ENCODE peak calls at places on chromosome 4, in seven cellular contexts. One of them, this sample, is unnamed.

GRCh38 chr4:188534917-188535316 is 395.7 kb downstream of the TRIML1 start:
- DNase-seq in heart right ventricle: no peak
- DNase-seq in psoas muscle: no peak
- DNase-seq in prostate gland: no peak
- DNase-seq in A549: no peak
- DNase-seq in GM06990: no peak
- DNase-seq in CD8-positive, alpha-beta T cell: no peak
- DNase-seq in this sample: no peak

GRCh38 chr4:93203708-93204107 is 624.8 kb upstream of the ATOH1 start:
- DNase-seq in GM06990: no peak
- DNase-seq in psoas muscle: no peak
- DNase-seq in prostate gland: no peak
- DNase-seq in A549: no peak
- DNase-seq in heart right ventricle: no peak
- DNase-seq in CD8-positive, alpha-beta T cell: no peak
- DNase-seq in this sample: no peak

GRCh38 chr4:68218044-68218443 is 27.4 kb downstream of the TMPRSS11B start:
- DNase-seq in heart right ventricle: no peak
- DNase-seq in prostate gland: no peak
- DNase-seq in CD8-positive, alpha-beta T cell: no peak
- DNase-seq in GM06990: no peak
- DNase-seq in A549: no peak
- DNase-seq in psoas muscle: no peak
- DNase-seq in this sample: no peak

GRCh38 chr4:15906024-15906443 is 32.5 kb downstream of the FGFBP1 start:
- DNase-seq in prostate gland: peak
- DNase-seq in A549: peak
- DNase-seq in GM06990: no peak
- DNase-seq in CD8-positive, alpha-beta T cell: no peak
- DNase-seq in psoas muscle: no peak
- DNase-seq in heart right ventricle: no peak
- DNase-seq in this sample: no peak

GRCh38 chr4:103137446-103137827 is 37.8 kb upstream of the BDH2 start:
- DNase-seq in CD8-positive, alpha-beta T cell: no peak
- DNase-seq in prostate gland: no peak
- DNase-seq in heart right ventricle: no peak
- DNase-seq in GM06990: no peak
- DNase-seq in A549: no peak
- DNase-seq in psoas muscle: no peak
- DNase-seq in this sample: no peak

GRCh38 chr4:141807501-141807900 is 171.1 kb downstream of the IL15 start:
- DNase-seq in prostate gland: no peak
- DNase-seq in heart right ventricle: no peak
- DNase-seq in psoas muscle: no peak
- DNase-seq in A549: no peak
- DNase-seq in CD8-positive, alpha-beta T cell: no peak
- DNase-seq in GM06990: no peak
- DNase-seq in this sample: no peak

GRCh38 chr4:89797117-89797516 is 39.8 kb downstream of the SNCA start:
- DNase-seq in CD8-positive, alpha-beta T cell: no peak
- DNase-seq in prostate gland: no peak
- DNase-seq in A549: no peak
- DNase-seq in GM06990: no peak
- DNase-seq in heart right ventricle: no peak
- DNase-seq in psoas muscle: no peak
- DNase-seq in this sample: no peak

GRCh38 chr4:186029731-186030421 is 39.1 kb upstream of the TLR3 start:
- DNase-seq in heart right ventricle: peak
- DNase-seq in prostate gland: peak
- DNase-seq in A549: no peak
- DNase-seq in psoas muscle: peak
- DNase-seq in GM06990: no peak
- DNase-seq in CD8-positive, alpha-beta T cell: no peak
- DNase-seq in this sample: no peak

GRCh38 chr4:47519239-47519883 is 34.3 kb downstream of the ATP10D start:
- DNase-seq in A549: no peak
- DNase-seq in heart right ventricle: no peak
- DNase-seq in CD8-positive, alpha-beta T cell: no peak
- DNase-seq in GM06990: peak
- DNase-seq in psoas muscle: no peak
- DNase-seq in prostate gland: no peak
- DNase-seq in this sample: peak

GRCh38 chr4:111879539-111879938 is 265.7 kb upstream of the FAM241A start:
- DNase-seq in prostate gland: no peak
- DNase-seq in psoas muscle: no peak
- DNase-seq in GM06990: no peak
- DNase-seq in A549: no peak
- DNase-seq in CD8-positive, alpha-beta T cell: no peak
- DNase-seq in heart right ventricle: no peak
- DNase-seq in this sample: peak

GRCh38 chr4:73777612-73778011 is 37.2 kb downstream of the CXCL8 start:
- DNase-seq in CD8-positive, alpha-beta T cell: no peak
- DNase-seq in GM06990: no peak
- DNase-seq in prostate gland: no peak
- DNase-seq in psoas muscle: no peak
- DNase-seq in heart right ventricle: no peak
- DNase-seq in A549: no peak
- DNase-seq in this sample: no peak

GRCh38 chr4:95092762-95093161 is 335.0 kb downstream of the BMPR1B start:
- DNase-seq in CD8-positive, alpha-beta T cell: no peak
- DNase-seq in GM06990: no peak
- DNase-seq in A549: no peak
- DNase-seq in psoas muscle: no peak
- DNase-seq in heart right ventricle: no peak
- DNase-seq in prostate gland: no peak
- DNase-seq in this sample: no peak

GRCh38 chr4:44287505-44287904 is 161.1 kb downstream of the KCTD8 start:
- DNase-seq in prostate gland: no peak
- DNase-seq in GM06990: no peak
- DNase-seq in CD8-positive, alpha-beta T cell: no peak
- DNase-seq in psoas muscle: no peak
- DNase-seq in A549: no peak
- DNase-seq in heart right ventricle: no peak
- DNase-seq in this sample: no peak

GRCh38 chr4:188262464-188262863 is 123.2 kb downstream of the TRIML1 start:
- DNase-seq in A549: no peak
- DNase-seq in prostate gland: no peak
- DNase-seq in GM06990: no peak
- DNase-seq in heart right ventricle: no peak
- DNase-seq in CD8-positive, alpha-beta T cell: no peak
- DNase-seq in psoas muscle: no peak
- DNase-seq in this sample: no peak

GRCh38 chr4:112857461-112857860 is 192.0 kb upstream of the ANK2 start:
- DNase-seq in A549: peak
- DNase-seq in prostate gland: no peak
- DNase-seq in heart right ventricle: no peak
- DNase-seq in psoas muscle: no peak
- DNase-seq in GM06990: no peak
- DNase-seq in CD8-positive, alpha-beta T cell: no peak
- DNase-seq in this sample: no peak

GRCh38 chr4:128880662-128881061 is 71.2 kb downstream of the JADE1 start:
- DNase-seq in heart right ventricle: no peak
- DNase-seq in A549: no peak
- DNase-seq in psoas muscle: no peak
- DNase-seq in prostate gland: no peak
- DNase-seq in GM06990: no peak
- DNase-seq in CD8-positive, alpha-beta T cell: no peak
- DNase-seq in this sample: no peak

GRCh38 chr4:23881052-23881501 is 8.8 kb downstream of the PPARGC1A start:
- DNase-seq in heart right ventricle: no peak
- DNase-seq in psoas muscle: no peak
- DNase-seq in GM06990: no peak
- DNase-seq in CD8-positive, alpha-beta T cell: no peak
- DNase-seq in prostate gland: peak
- DNase-seq in A549: no peak
- DNase-seq in this sample: no peak

GRCh38 chr4:183407635-183408463 is 36.6 kb upstream of the CDKN2AIP start:
- DNase-seq in GM06990: no peak
- DNase-seq in heart right ventricle: no peak
- DNase-seq in psoas muscle: no peak
- DNase-seq in prostate gland: no peak
- DNase-seq in CD8-positive, alpha-beta T cell: no peak
- DNase-seq in A549: no peak
- DNase-seq in this sample: no peak
- H3K4me3 ChIP-seq in GM06990: peak
- H3K4me3 ChIP-seq in heart right ventricle: peak
- H3K4me3 ChIP-seq in psoas muscle: peak
- H3K4me3 ChIP-seq in prostate gland: no peak
- H3K4me3 ChIP-seq in CD8-positive, alpha-beta T cell: peak
- H3K4me3 ChIP-seq in A549: peak
- H3K4me3 ChIP-seq in this sample: peak

DNA sequence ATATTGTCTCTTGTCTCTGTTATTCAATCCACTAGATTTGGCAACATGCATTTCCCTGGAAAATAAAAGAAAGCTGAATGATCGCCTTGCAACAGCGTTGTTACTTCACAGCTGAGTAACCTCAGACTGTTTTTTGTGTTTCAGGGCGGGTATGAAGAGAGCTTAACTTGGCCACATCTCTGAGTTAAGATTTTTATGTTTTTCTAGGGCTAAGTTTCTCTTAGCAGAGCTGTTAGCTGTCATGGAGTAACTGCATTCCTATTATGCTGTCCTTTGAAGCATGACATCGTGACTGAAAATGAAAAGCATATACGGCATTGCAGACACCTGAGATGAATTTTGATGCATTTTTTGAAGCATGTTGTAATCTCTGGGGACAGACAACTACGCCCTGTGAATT is 1798.9 kb downstream of the PCDH7 start:
- DNase-seq in prostate gland: no peak
- DNase-seq in heart right ventricle: no peak
- DNase-seq in psoas muscle: no peak
- DNase-seq in A549: no peak
- DNase-seq in CD8-positive, alpha-beta T cell: no peak
- DNase-seq in GM06990: no peak
- DNase-seq in this sample: no peak
- H3K4me3 ChIP-seq in prostate gland: no peak
- H3K4me3 ChIP-seq in heart right ventricle: no peak
- H3K4me3 ChIP-seq in psoas muscle: no peak
- H3K4me3 ChIP-seq in A549: no peak
- H3K4me3 ChIP-seq in CD8-positive, alpha-beta T cell: no peak
- H3K4me3 ChIP-seq in GM06990: no peak
- H3K4me3 ChIP-seq in this sample: no peak

GRCh38 chr4:8199594-8200301 is 658 bp downstream of the SH3TC1 start:
- DNase-seq in GM06990: peak
- DNase-seq in CD8-positive, alpha-beta T cell: no peak
- DNase-seq in prostate gland: no peak
- DNase-seq in psoas muscle: no peak
- DNase-seq in heart right ventricle: no peak
- DNase-seq in A549: peak
- DNase-seq in this sample: no peak
- H3K4me3 ChIP-seq in GM06990: peak
- H3K4me3 ChIP-seq in CD8-positive, alpha-beta T cell: peak
- H3K4me3 ChIP-seq in prostate gland: peak
- H3K4me3 ChIP-seq in psoas muscle: peak
- H3K4me3 ChIP-seq in heart right ventricle: peak
- H3K4me3 ChIP-seq in A549: peak
- H3K4me3 ChIP-seq in this sample: peak

GRCh38 chr4:98546910-98547544 is 111.4 kb downstream of the TSPAN5 start:
- DNase-seq in GM06990: no peak
- DNase-seq in A549: no peak
- DNase-seq in CD8-positive, alpha-beta T cell: no peak
- DNase-seq in psoas muscle: no peak
- DNase-seq in prostate gland: peak
- DNase-seq in heart right ventricle: peak
- DNase-seq in this sample: no peak
- H3K4me3 ChIP-seq in GM06990: no peak
- H3K4me3 ChIP-seq in A549: no peak
- H3K4me3 ChIP-seq in CD8-positive, alpha-beta T cell: no peak
- H3K4me3 ChIP-seq in psoas muscle: peak
- H3K4me3 ChIP-seq in prostate gland: peak
- H3K4me3 ChIP-seq in heart right ventricle: peak
- H3K4me3 ChIP-seq in this sample: no peak

GRCh38 chr4:37988670-37989069 is 28.5 kb downstream of the PTTG2 start:
- DNase-seq in A549: no peak
- DNase-seq in prostate gland: no peak
- DNase-seq in GM06990: no peak
- DNase-seq in CD8-positive, alpha-beta T cell: no peak
- DNase-seq in heart right ventricle: no peak
- DNase-seq in psoas muscle: no peak
- DNase-seq in this sample: no peak
- H3K4me3 ChIP-seq in A549: no peak
- H3K4me3 ChIP-seq in prostate gland: no peak
- H3K4me3 ChIP-seq in GM06990: no peak
- H3K4me3 ChIP-seq in CD8-positive, alpha-beta T cell: no peak
- H3K4me3 ChIP-seq in heart right ventricle: no peak
- H3K4me3 ChIP-seq in psoas muscle: no peak
- H3K4me3 ChIP-seq in this sample: no peak

DNA sequence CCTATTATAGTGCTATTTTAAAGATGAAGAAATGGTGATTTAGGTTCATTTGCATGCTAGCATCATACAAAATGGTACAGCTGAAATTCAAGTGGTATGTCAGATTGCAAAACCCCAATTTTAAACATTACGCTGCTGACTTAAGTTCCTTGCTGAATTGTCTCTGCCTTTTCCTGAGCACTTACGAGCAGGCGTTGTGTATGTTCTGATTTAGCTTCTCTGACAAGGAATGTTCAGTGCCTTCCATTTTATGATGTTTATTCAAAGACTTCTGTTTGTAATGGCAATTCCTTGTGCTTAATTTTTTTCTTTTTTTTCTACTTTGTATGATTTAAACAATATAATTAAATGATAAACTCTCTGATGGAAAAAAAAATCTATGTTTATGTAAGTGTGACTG is 148.1 kb downstream of the PCDH7 start:
- DNase-seq in psoas muscle: no peak
- DNase-seq in heart right ventricle: no peak
- DNase-seq in A549: no peak
- DNase-seq in CD8-positive, alpha-beta T cell: no peak
- DNase-seq in GM06990: no peak
- DNase-seq in prostate gland: no peak
- DNase-seq in this sample: no peak
- H3K4me3 ChIP-seq in psoas muscle: no peak
- H3K4me3 ChIP-seq in heart right ventricle: no peak
- H3K4me3 ChIP-seq in A549: no peak
- H3K4me3 ChIP-seq in CD8-positive, alpha-beta T cell: no peak
- H3K4me3 ChIP-seq in GM06990: no peak
- H3K4me3 ChIP-seq in prostate gland: no peak
- H3K4me3 ChIP-seq in this sample: no peak

DNA sequence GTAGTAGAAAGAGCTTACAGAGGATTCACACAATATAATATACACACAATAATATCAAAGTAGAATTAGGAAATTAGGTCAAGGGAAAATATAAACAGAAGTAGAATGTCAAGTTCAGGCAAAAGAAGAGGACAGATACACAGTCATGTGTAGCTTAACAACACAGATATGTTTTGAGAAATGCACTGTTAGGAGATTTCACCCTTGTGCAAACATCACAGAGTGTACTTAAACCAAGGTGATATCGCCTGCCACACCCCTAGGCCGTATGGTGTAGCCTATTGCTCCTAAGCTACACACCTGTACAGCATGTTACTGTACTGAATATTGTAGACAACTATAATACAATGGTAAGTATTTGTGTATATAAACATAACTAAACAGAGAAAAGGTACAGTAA is 110.0 kb upstream of the EDNRA start:
- DNase-seq in GM06990: no peak
- DNase-seq in CD8-positive, alpha-beta T cell: no peak
- DNase-seq in heart right ventricle: no peak
- DNase-seq in prostate gland: no peak
- DNase-seq in A549: no peak
- DNase-seq in psoas muscle: no peak
- DNase-seq in this sample: no peak
- H3K4me3 ChIP-seq in GM06990: no peak
- H3K4me3 ChIP-seq in CD8-positive, alpha-beta T cell: no peak
- H3K4me3 ChIP-seq in heart right ventricle: no peak
- H3K4me3 ChIP-seq in prostate gland: no peak
- H3K4me3 ChIP-seq in A549: no peak
- H3K4me3 ChIP-seq in psoas muscle: no peak
- H3K4me3 ChIP-seq in this sample: no peak

This sample was measured in GM12878.